ENCODE peak calls at places on chromosomes 13 and 19, in ten cellular contexts. One of them, this sample, is unnamed. For H3K4me1, the result is how much of the 10 kb centered on the place peaks cover.

GRCh38 chr13:20401958-20402856 is 123.5 kb downstream of the CRYL1 start:
- DNase-seq in left ventricle myocardium inferior: no peak
- DNase-seq in prostate gland: no peak
- DNase-seq in colonic mucosa: no peak
- DNase-seq in transverse colon: no peak
- DNase-seq in effector memory CD4-positive, alpha-beta T cell: no peak
- DNase-seq in left lung: no peak
- DNase-seq in mesenchymal stem cell: peak
- DNase-seq in fibroblast of lung: peak
- DNase-seq in breast epithelium: no peak
- DNase-seq in this sample: no peak

GRCh38 chr19:2557093-2557440 is 81.1 kb downstream of the GADD45B start:
- DNase-seq in fibroblast of lung: no peak
- DNase-seq in colonic mucosa: no peak
- DNase-seq in left ventricle myocardium inferior: peak
- DNase-seq in prostate gland: no peak
- DNase-seq in transverse colon: no peak
- DNase-seq in breast epithelium: no peak
- DNase-seq in left lung: peak
- DNase-seq in effector memory CD4-positive, alpha-beta T cell: no peak
- DNase-seq in mesenchymal stem cell: no peak
- DNase-seq in this sample: no peak

GRCh38 chr19:45187421-45188100 is 9.0 kb downstream of the BLOC1S3 start:
- DNase-seq in fibroblast of lung: no peak
- DNase-seq in breast epithelium: no peak
- DNase-seq in left lung: no peak
- DNase-seq in effector memory CD4-positive, alpha-beta T cell: no peak
- DNase-seq in colonic mucosa: no peak
- DNase-seq in transverse colon: no peak
- DNase-seq in mesenchymal stem cell: no peak
- DNase-seq in left ventricle myocardium inferior: no peak
- DNase-seq in prostate gland: no peak
- DNase-seq in this sample: peak

GRCh38 chr13:114099191-114099590 is 33.2 kb downstream of the RASA3 start:
- DNase-seq in prostate gland: peak
- DNase-seq in transverse colon: peak
- DNase-seq in fibroblast of lung: peak
- DNase-seq in mesenchymal stem cell: peak
- DNase-seq in left ventricle myocardium inferior: peak
- DNase-seq in left lung: peak
- DNase-seq in colonic mucosa: peak
- DNase-seq in breast epithelium: peak
- DNase-seq in effector memory CD4-positive, alpha-beta T cell: no peak
- DNase-seq in this sample: no peak

GRCh38 chr13:108968566-108968965 is 339.2 kb downstream of the MYO16 start:
- DNase-seq in left ventricle myocardium inferior: no peak
- DNase-seq in mesenchymal stem cell: no peak
- DNase-seq in transverse colon: no peak
- DNase-seq in left lung: no peak
- DNase-seq in prostate gland: no peak
- DNase-seq in effector memory CD4-positive, alpha-beta T cell: no peak
- DNase-seq in colonic mucosa: no peak
- DNase-seq in fibroblast of lung: no peak
- DNase-seq in breast epithelium: no peak
- DNase-seq in this sample: no peak

GRCh38 chr19:46919324-46919723 is 58.5 kb downstream of the ARHGAP35 start:
- DNase-seq in transverse colon: no peak
- DNase-seq in colonic mucosa: no peak
- DNase-seq in effector memory CD4-positive, alpha-beta T cell: no peak
- DNase-seq in breast epithelium: no peak
- DNase-seq in mesenchymal stem cell: peak
- DNase-seq in left ventricle myocardium inferior: no peak
- DNase-seq in prostate gland: no peak
- DNase-seq in fibroblast of lung: peak
- DNase-seq in left lung: no peak
- DNase-seq in this sample: no peak

GRCh38 chr13:80217614-80218456 is 123.1 kb downstream of the SPRY2 start:
- DNase-seq in prostate gland: no peak
- DNase-seq in colonic mucosa: no peak
- DNase-seq in transverse colon: no peak
- DNase-seq in mesenchymal stem cell: no peak
- DNase-seq in left lung: no peak
- DNase-seq in effector memory CD4-positive, alpha-beta T cell: no peak
- DNase-seq in left ventricle myocardium inferior: no peak
- DNase-seq in fibroblast of lung: no peak
- DNase-seq in breast epithelium: no peak
- DNase-seq in this sample: no peak

GRCh38 chr19:8663920-8664670 is 33.7 kb downstream of the NFILZ start:
- DNase-seq in left lung: no peak
- DNase-seq in effector memory CD4-positive, alpha-beta T cell: no peak
- DNase-seq in breast epithelium: no peak
- DNase-seq in colonic mucosa: no peak
- DNase-seq in fibroblast of lung: no peak
- DNase-seq in mesenchymal stem cell: no peak
- DNase-seq in left ventricle myocardium inferior: no peak
- DNase-seq in transverse colon: no peak
- DNase-seq in prostate gland: no peak
- DNase-seq in this sample: peak

GRCh38 chr19:4284176-4284958 is 5.3 kb downstream of the SHD start:
- DNase-seq in effector memory CD4-positive, alpha-beta T cell: no peak
- DNase-seq in breast epithelium: no peak
- DNase-seq in colonic mucosa: peak
- DNase-seq in transverse colon: peak
- DNase-seq in left lung: no peak
- DNase-seq in mesenchymal stem cell: no peak
- DNase-seq in left ventricle myocardium inferior: no peak
- DNase-seq in fibroblast of lung: no peak
- DNase-seq in prostate gland: no peak
- DNase-seq in this sample: no peak

GRCh38 chr19:11530432-11530831 is 1.5 kb upstream of the ECSIT start:
- DNase-seq in fibroblast of lung: peak
- DNase-seq in left lung: peak
- DNase-seq in prostate gland: peak
- DNase-seq in mesenchymal stem cell: peak
- DNase-seq in transverse colon: peak
- DNase-seq in left ventricle myocardium inferior: peak
- DNase-seq in effector memory CD4-positive, alpha-beta T cell: no peak
- DNase-seq in breast epithelium: peak
- DNase-seq in colonic mucosa: peak
- DNase-seq in this sample: no peak

DNA sequence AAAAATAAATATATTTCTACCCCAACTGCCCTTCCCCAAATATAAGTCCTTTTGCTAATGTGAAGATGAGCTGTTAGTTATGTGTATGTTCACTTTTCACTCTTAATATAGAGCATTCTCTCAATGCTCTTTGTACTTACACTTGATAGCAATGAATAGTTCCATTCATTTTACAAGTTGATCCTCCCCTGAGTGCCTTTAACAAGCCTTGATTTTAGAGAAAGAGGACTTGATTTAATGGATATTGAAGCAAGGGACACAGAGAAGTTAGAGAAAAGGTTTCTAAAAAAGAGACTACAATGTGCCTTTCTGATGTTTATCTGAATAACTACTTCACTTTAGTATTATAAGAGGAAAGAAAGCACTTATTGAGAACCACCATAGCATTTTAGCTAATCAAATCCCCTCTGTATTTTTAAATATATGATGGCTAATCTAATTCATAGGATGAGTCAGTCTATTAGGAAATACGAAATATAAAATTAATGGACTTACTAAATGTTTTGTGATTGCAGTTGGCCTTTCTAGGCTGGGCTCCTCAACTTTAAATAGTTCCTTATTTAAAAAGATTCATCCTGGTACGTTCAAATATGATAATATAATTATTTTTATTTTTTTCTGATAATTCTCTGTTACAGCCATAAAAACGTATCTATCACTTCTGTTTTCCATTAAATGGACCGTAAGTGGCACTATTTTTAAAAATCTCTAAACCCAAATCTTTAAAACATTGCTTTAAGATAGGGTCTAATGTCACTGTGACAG is 1097.8 kb upstream of the SLC10A2 start:
- DNase-seq in breast epithelium: no peak
- DNase-seq in left lung: no peak
- DNase-seq in transverse colon: no peak
- DNase-seq in mesenchymal stem cell: no peak
- DNase-seq in fibroblast of lung: no peak
- DNase-seq in prostate gland: no peak
- DNase-seq in colonic mucosa: no peak
- DNase-seq in left ventricle myocardium inferior: no peak
- DNase-seq in effector memory CD4-positive, alpha-beta T cell: no peak
- DNase-seq in this sample: no peak
- H3K4me1 ChIP-seq in breast epithelium: under half
- H3K4me1 ChIP-seq in left lung: under half
- H3K4me1 ChIP-seq in transverse colon: under half
- H3K4me1 ChIP-seq in mesenchymal stem cell: under half
- H3K4me1 ChIP-seq in fibroblast of lung: under half
- H3K4me1 ChIP-seq in prostate gland: under half
- H3K4me1 ChIP-seq in colonic mucosa: under half
- H3K4me1 ChIP-seq in left ventricle myocardium inferior: under half
- H3K4me1 ChIP-seq in effector memory CD4-positive, alpha-beta T cell: under half
- H3K4me1 ChIP-seq in this sample: under half

GRCh38 chr13:91097269-91097668 is 250.2 kb upstream of the MIR17HG start:
- DNase-seq in fibroblast of lung: no peak
- DNase-seq in prostate gland: no peak
- DNase-seq in breast epithelium: no peak
- DNase-seq in effector memory CD4-positive, alpha-beta T cell: no peak
- DNase-seq in left lung: no peak
- DNase-seq in left ventricle myocardium inferior: no peak
- DNase-seq in transverse colon: no peak
- DNase-seq in mesenchymal stem cell: no peak
- DNase-seq in colonic mucosa: no peak
- DNase-seq in this sample: no peak
- H3K4me1 ChIP-seq in fibroblast of lung: under half
- H3K4me1 ChIP-seq in prostate gland: under half
- H3K4me1 ChIP-seq in breast epithelium: under half
- H3K4me1 ChIP-seq in effector memory CD4-positive, alpha-beta T cell: under half
- H3K4me1 ChIP-seq in left lung: under half
- H3K4me1 ChIP-seq in left ventricle myocardium inferior: under half
- H3K4me1 ChIP-seq in transverse colon: under half
- H3K4me1 ChIP-seq in mesenchymal stem cell: under half
- H3K4me1 ChIP-seq in colonic mucosa: under half
- H3K4me1 ChIP-seq in this sample: under half

DNA sequence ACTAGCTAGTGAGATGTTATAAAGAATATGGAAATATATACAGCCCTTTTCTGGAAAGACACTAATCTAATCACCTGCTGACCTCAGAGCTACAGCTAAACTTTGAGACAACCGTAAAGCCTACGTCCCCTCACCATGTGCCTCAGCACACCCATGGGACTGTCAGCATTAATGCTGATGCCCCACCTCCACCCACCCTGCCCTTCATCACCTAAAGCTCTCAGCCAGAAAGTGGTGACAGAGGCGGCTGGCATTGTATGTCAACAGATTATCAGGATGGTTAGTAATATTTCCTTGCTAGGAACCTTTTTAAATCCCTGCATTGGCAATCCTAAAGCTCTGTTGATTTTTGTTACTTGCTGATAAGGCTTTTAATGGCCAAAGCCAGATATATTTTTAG is 1177.9 kb downstream of the DIAPH3 start:
- DNase-seq in colonic mucosa: no peak
- DNase-seq in breast epithelium: no peak
- DNase-seq in mesenchymal stem cell: no peak
- DNase-seq in left lung: no peak
- DNase-seq in fibroblast of lung: no peak
- DNase-seq in left ventricle myocardium inferior: no peak
- DNase-seq in effector memory CD4-positive, alpha-beta T cell: no peak
- DNase-seq in prostate gland: no peak
- DNase-seq in transverse colon: no peak
- DNase-seq in this sample: no peak
- H3K4me1 ChIP-seq in colonic mucosa: under half
- H3K4me1 ChIP-seq in breast epithelium: under half
- H3K4me1 ChIP-seq in mesenchymal stem cell: under half
- H3K4me1 ChIP-seq in left lung: under half
- H3K4me1 ChIP-seq in fibroblast of lung: under half
- H3K4me1 ChIP-seq in left ventricle myocardium inferior: under half
- H3K4me1 ChIP-seq in effector memory CD4-positive, alpha-beta T cell: under half
- H3K4me1 ChIP-seq in prostate gland: under half
- H3K4me1 ChIP-seq in transverse colon: under half
- H3K4me1 ChIP-seq in this sample: under half

DNA sequence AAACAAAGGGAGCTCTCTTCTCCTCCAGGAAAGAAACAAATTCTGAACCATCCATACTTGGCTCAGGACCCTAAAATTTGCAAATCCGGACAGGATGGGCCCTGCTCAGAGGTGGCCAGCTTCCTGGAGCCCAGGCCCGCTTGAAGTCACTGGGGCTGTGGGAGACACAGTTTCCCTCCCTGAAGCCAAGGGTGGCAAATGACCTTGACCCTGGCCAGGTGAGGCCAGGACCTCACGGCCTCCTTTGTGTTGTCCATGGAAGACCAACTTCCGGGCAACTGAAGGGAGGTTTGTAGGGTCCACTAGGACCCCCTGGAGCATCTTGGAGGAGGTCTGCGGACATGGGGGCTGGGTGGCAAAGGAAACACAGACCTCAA is 5.5 kb downstream of the NANOS3 start:
- DNase-seq in mesenchymal stem cell: no peak
- DNase-seq in left lung: no peak
- DNase-seq in left ventricle myocardium inferior: no peak
- DNase-seq in fibroblast of lung: no peak
- DNase-seq in breast epithelium: no peak
- DNase-seq in effector memory CD4-positive, alpha-beta T cell: no peak
- DNase-seq in transverse colon: no peak
- DNase-seq in prostate gland: no peak
- DNase-seq in colonic mucosa: no peak
- DNase-seq in this sample: no peak
- H3K4me1 ChIP-seq in mesenchymal stem cell: under half
- H3K4me1 ChIP-seq in left lung: under half
- H3K4me1 ChIP-seq in left ventricle myocardium inferior: under half
- H3K4me1 ChIP-seq in fibroblast of lung: under half
- H3K4me1 ChIP-seq in breast epithelium: under half
- H3K4me1 ChIP-seq in effector memory CD4-positive, alpha-beta T cell: under half
- H3K4me1 ChIP-seq in transverse colon: half or more
- H3K4me1 ChIP-seq in prostate gland: under half
- H3K4me1 ChIP-seq in colonic mucosa: under half
- H3K4me1 ChIP-seq in this sample: under half